ENCODE peak calls at places on chromosomes 6 and 20, in seven cellular contexts. F is ovary, Q is A549, Z is tibial nerve, B is SK-N-SH, M is esophagus muscularis mucosa, P is H1. G is an unnamed sample. For H3K4me1, the result is how much of the 10 kb centered on the place peaks cover.

GRCh38 chr20:24421071-24421470 is 48.4 kb upstream of the SYNDIG1 start:
- DNase-seq in F (no peak), P (no peak), Q (no peak), M (peak), Z (no peak), B (no peak), G (no peak)

GRCh38 chr20:57222631-57222950 is 43.9 kb downstream of the BMP7 start:
- DNase-seq in M (no peak), F (no peak), B (no peak), P (no peak), Z (no peak), Q (no peak), G (no peak)

GRCh38 chr6:109920911-109921310 is 57.2 kb upstream of the GPR6 start:
- DNase-seq in B (no peak), M (no peak), Q (no peak), F (no peak), Z (no peak), P (no peak), G (no peak)

GRCh38 chr6:72035966-72036365 is 149.6 kb downstream of the RIMS1 start:
- DNase-seq in B (no peak), Q (no peak), F (no peak), Z (no peak), M (no peak), P (no peak), G (no peak)

GRCh38 chr6:116028233-116028632 is 32.5 kb downstream of the FRK start:
- DNase-seq in F (no peak), B (no peak), P (no peak), Q (no peak), M (no peak), Z (no peak), G (no peak)

GRCh38 chr6:69867075-69867911 is 937 bp downstream of the COL19A1 start:
- DNase-seq in Q (peak), M (no peak), P (no peak), Z (no peak), B (peak), F (peak), G (peak)

GRCh38 chr6:46760925-46761324 is 14.2 kb downstream of the ANKRD66 start:
- DNase-seq in B (no peak), M (no peak), F (no peak), P (no peak), Z (no peak), Q (no peak), G (no peak)

GRCh38 chr6:151341481-151342195 is 49.7 kb downstream of the ZBTB2 start:
- DNase-seq in F (no peak), Q (no peak), B (no peak), P (no peak), Z (no peak), M (no peak), G (no peak)

GRCh38 chr6:125164696-125165095 is 11.1 kb downstream of the TPD52L1 start:
- DNase-seq in M (no peak), F (no peak), B (no peak), P (no peak), Q (no peak), Z (no peak), G (no peak)

GRCh38 chr20:22455259-22455658 is 129.1 kb downstream of the FOXA2 start:
- DNase-seq in Q (no peak), B (no peak), Z (no peak), M (no peak), F (no peak), P (no peak), G (no peak)

GRCh38 chr20:36313936-36314335 is 7.8 kb downstream of the DLGAP4 start:
- DNase-seq in B (no peak), Q (no peak), Z (no peak), M (no peak), F (no peak), P (no peak), G (peak)

GRCh38 chr6:106147476-106147875 is 61.3 kb downstream of the PRDM1 start:
- DNase-seq in M (no peak), Z (no peak), P (no peak), B (no peak), F (no peak), Q (no peak), G (no peak)

GRCh38 chr6:84762220-84762940 is 2.0 kb downstream of the TBX18 start:
- DNase-seq in Z (peak), B (peak), P (no peak), F (no peak), M (no peak), Q (peak), G (no peak)

GRCh38 chr20:1108437-1108920 is 9.9 kb upstream of the PSMF1 start:
- DNase-seq in B (peak), P (no peak), M (peak), F (peak), Q (peak), Z (peak), G (no peak)

GRCh38 chr20:11891827-11892521 is 25.7 kb upstream of the BTBD3 start:
- DNase-seq in Q (peak), B (peak), M (no peak), P (no peak), Z (no peak), F (peak), G (peak)

GRCh38 chr6:153959281-153959680 is 79.8 kb upstream of the OPRM1 start:
- DNase-seq in Q (no peak), P (no peak), M (no peak), F (no peak), B (no peak), Z (no peak), G (no peak)
- H3K4me1 ChIP-seq in Q (under half), P (under half), M (under half), F (under half), B (under half), Z (under half), G (under half)

GRCh38 chr6:13553646-13554045 is 20.8 kb upstream of the SIRT5 start:
- DNase-seq in B (no peak), M (no peak), F (no peak), Z (no peak), Q (no peak), P (no peak), G (no peak)

GRCh38 chr6:13550656-13551055 is 23.7 kb upstream of the SIRT5 start:
- DNase-seq in Z (no peak), P (no peak), F (no peak), M (no peak), Q (no peak), B (no peak), G (no peak)

GRCh38 chr6:13558718-13559117 is 15.7 kb upstream of the SIRT5 start:
- DNase-seq in P (no peak), B (no peak), Z (no peak), Q (no peak), M (no peak), F (no peak), G (no peak)

GRCh38 chr6:13559251-13559650 is 15.2 kb upstream of the SIRT5 start:
- DNase-seq in P (no peak), F (no peak), M (no peak), B (peak), Z (no peak), Q (no peak), G (no peak)

GRCh38 chr6:13554929-13555333 is 19.5 kb upstream of the SIRT5 start:
- DNase-seq in M (no peak), F (peak), B (no peak), P (no peak), Q (no peak), Z (no peak), G (peak)
- TF ChIP-seq EP300 in M (no peak), F (no peak), B (no peak), P (no peak), Q (no peak), Z (peak), G (no peak)

DNA sequence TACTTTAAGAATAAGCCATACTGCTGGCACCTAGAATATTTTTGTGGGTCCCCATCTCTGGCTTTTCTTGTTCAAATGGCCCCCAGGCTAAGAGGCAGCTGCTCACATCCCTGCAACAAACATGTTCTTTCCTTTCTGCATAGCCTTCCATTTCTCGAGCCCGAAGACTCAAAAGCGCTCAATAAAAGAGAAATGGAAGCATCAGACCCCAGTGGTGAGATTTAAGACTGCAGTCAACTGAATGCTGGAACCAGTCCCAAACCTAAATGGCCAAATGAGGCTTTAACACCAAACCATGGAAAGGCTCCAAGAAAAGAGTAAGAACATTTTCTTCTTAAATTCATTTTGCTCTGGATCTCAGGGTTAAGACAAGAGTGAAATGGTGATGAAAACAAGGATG is 122.1 kb upstream of the TRAF3IP2 start:
- DNase-seq in Q (no peak), B (peak), Z (no peak), P (no peak), F (no peak), M (no peak), G (no peak)
- TF ChIP-seq CTCF in Q (no peak), B (peak), Z (no peak), P (no peak), F (no peak), M (peak), G (peak)

DNA sequence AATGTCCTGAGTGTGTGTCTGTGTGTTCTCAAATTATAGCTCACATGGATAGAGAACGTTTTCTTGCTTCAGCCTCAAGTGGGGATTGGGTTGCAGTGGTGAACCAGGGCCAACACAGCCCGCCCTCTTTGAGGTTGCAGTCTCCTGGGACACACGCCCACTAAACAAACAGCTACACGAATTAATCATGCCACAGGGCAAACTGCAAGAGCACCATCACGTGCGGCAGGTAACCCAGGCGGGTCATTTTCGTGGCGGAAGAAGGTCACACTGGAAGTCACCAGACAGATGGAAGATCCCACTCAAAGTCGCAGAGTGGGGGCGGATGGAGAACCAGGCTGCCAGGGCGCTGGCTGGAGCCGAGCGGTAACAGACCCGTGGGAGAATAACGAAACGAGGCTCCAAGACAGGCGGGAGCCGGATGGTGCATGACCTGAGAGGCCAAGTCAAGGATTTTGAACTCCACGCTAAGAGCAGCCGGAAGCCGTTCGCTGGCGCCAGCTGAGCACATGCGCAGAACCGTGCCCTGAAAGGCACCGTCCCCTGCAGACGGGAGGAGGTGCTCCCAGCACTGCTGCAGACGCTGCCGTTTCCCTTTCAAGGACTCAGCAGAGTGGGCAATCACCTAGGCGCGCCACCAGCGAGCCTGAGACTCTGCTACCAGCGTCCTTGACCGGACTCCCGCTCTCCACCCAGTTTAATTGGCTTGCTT is 10.7 kb downstream of the DLL1 start:
- DNase-seq in Z (no peak), B (peak), Q (peak), F (peak), P (no peak), M (no peak), G (peak)
- H3K4me1 ChIP-seq in Z (under half), B (under half), Q (under half), F (under half), P (under half), M (under half), G (under half)

G was measured in sigmoid colon.